ENCODE peak calls at places on chromosomes 16 and 17, in ten cellular contexts. One of them, this sample, is unnamed.

GRCh38 chr17:67411396-67411795 is 34.3 kb downstream of the PITPNC1 start:
- DNase-seq in activated T-helper 1 cell treated with Interleukin-2 at 50 U/mL for 16 hours: no peak
- DNase-seq in iris pigment epithelial cell: no peak
- DNase-seq in MV-4-11: peak
- DNase-seq in stimulated activated naive CD4-positive, alpha-beta T cell: no peak
- DNase-seq in GM06990: no peak
- DNase-seq in EL: no peak
- DNase-seq in lower leg skin: no peak
- DNase-seq in fibroblast of villous mesenchyme: no peak
- DNase-seq in skeletal muscle cell: no peak
- DNase-seq in this sample: no peak

GRCh38 chr17:57649731-57650484 is 95.2 kb downstream of the CCDC182 start:
- DNase-seq in activated T-helper 1 cell treated with Interleukin-2 at 50 U/mL for 16 hours: no peak
- DNase-seq in iris pigment epithelial cell: peak
- DNase-seq in MV-4-11: no peak
- DNase-seq in stimulated activated naive CD4-positive, alpha-beta T cell: no peak
- DNase-seq in GM06990: no peak
- DNase-seq in EL: peak
- DNase-seq in lower leg skin: no peak
- DNase-seq in fibroblast of villous mesenchyme: peak
- DNase-seq in skeletal muscle cell: no peak
- DNase-seq in this sample: peak

GRCh38 chr17:77210946-77211541 is 70.3 kb downstream of the SEC14L1 start:
- DNase-seq in activated T-helper 1 cell treated with Interleukin-2 at 50 U/mL for 16 hours: no peak
- DNase-seq in iris pigment epithelial cell: no peak
- DNase-seq in MV-4-11: no peak
- DNase-seq in stimulated activated naive CD4-positive, alpha-beta T cell: no peak
- DNase-seq in GM06990: no peak
- DNase-seq in EL: no peak
- DNase-seq in lower leg skin: no peak
- DNase-seq in fibroblast of villous mesenchyme: no peak
- DNase-seq in skeletal muscle cell: no peak
- DNase-seq in this sample: no peak

GRCh38 chr17:27259356-27259755 is 34.6 kb upstream of the WSB1 start:
- DNase-seq in activated T-helper 1 cell treated with Interleukin-2 at 50 U/mL for 16 hours: no peak
- DNase-seq in iris pigment epithelial cell: no peak
- DNase-seq in MV-4-11: peak
- DNase-seq in stimulated activated naive CD4-positive, alpha-beta T cell: no peak
- DNase-seq in GM06990: no peak
- DNase-seq in EL: no peak
- DNase-seq in lower leg skin: no peak
- DNase-seq in fibroblast of villous mesenchyme: no peak
- DNase-seq in skeletal muscle cell: no peak
- DNase-seq in this sample: no peak

GRCh38 chr16:71431991-71432390 is 9.9 kb downstream of the TLE7 start:
- DNase-seq in activated T-helper 1 cell treated with Interleukin-2 at 50 U/mL for 16 hours: no peak
- DNase-seq in iris pigment epithelial cell: no peak
- DNase-seq in MV-4-11: no peak
- DNase-seq in stimulated activated naive CD4-positive, alpha-beta T cell: no peak
- DNase-seq in GM06990: no peak
- DNase-seq in EL: no peak
- DNase-seq in lower leg skin: no peak
- DNase-seq in fibroblast of villous mesenchyme: no peak
- DNase-seq in skeletal muscle cell: no peak
- DNase-seq in this sample: no peak

GRCh38 chr17:14760212-14760611 is 459.3 kb downstream of the HS3ST3B1 start:
- DNase-seq in activated T-helper 1 cell treated with Interleukin-2 at 50 U/mL for 16 hours: no peak
- DNase-seq in iris pigment epithelial cell: no peak
- DNase-seq in MV-4-11: no peak
- DNase-seq in stimulated activated naive CD4-positive, alpha-beta T cell: no peak
- DNase-seq in GM06990: no peak
- DNase-seq in EL: no peak
- DNase-seq in lower leg skin: no peak
- DNase-seq in fibroblast of villous mesenchyme: no peak
- DNase-seq in skeletal muscle cell: no peak
- DNase-seq in this sample: no peak

GRCh38 chr17:81601525-81602120 is 35.3 kb downstream of the NPLOC4 start:
- DNase-seq in activated T-helper 1 cell treated with Interleukin-2 at 50 U/mL for 16 hours: peak
- DNase-seq in iris pigment epithelial cell: peak
- DNase-seq in MV-4-11: peak
- DNase-seq in stimulated activated naive CD4-positive, alpha-beta T cell: peak
- DNase-seq in GM06990: no peak
- DNase-seq in EL: peak
- DNase-seq in lower leg skin: peak
- DNase-seq in fibroblast of villous mesenchyme: peak
- DNase-seq in skeletal muscle cell: peak
- DNase-seq in this sample: peak

GRCh38 chr17:2068589-2069051 is 13.7 kb downstream of the HIC1 start:
- DNase-seq in activated T-helper 1 cell treated with Interleukin-2 at 50 U/mL for 16 hours: no peak
- DNase-seq in iris pigment epithelial cell: peak
- DNase-seq in MV-4-11: no peak
- DNase-seq in stimulated activated naive CD4-positive, alpha-beta T cell: no peak
- DNase-seq in GM06990: no peak
- DNase-seq in EL: peak
- DNase-seq in lower leg skin: no peak
- DNase-seq in fibroblast of villous mesenchyme: peak
- DNase-seq in skeletal muscle cell: no peak
- DNase-seq in this sample: no peak

GRCh38 chr17:37465058-37465616 is 24.6 kb upstream of the DUSP14 start:
- DNase-seq in activated T-helper 1 cell treated with Interleukin-2 at 50 U/mL for 16 hours: no peak
- DNase-seq in iris pigment epithelial cell: peak
- DNase-seq in MV-4-11: peak
- DNase-seq in stimulated activated naive CD4-positive, alpha-beta T cell: no peak
- DNase-seq in GM06990: no peak
- DNase-seq in EL: peak
- DNase-seq in lower leg skin: no peak
- DNase-seq in fibroblast of villous mesenchyme: peak
- DNase-seq in skeletal muscle cell: no peak
- DNase-seq in this sample: no peak

GRCh38 chr17:82118815-82119380 is 20.9 kb upstream of the FASN start:
- DNase-seq in activated T-helper 1 cell treated with Interleukin-2 at 50 U/mL for 16 hours: no peak
- DNase-seq in iris pigment epithelial cell: peak
- DNase-seq in MV-4-11: no peak
- DNase-seq in stimulated activated naive CD4-positive, alpha-beta T cell: no peak
- DNase-seq in GM06990: no peak
- DNase-seq in EL: no peak
- DNase-seq in lower leg skin: no peak
- DNase-seq in fibroblast of villous mesenchyme: peak
- DNase-seq in skeletal muscle cell: no peak
- DNase-seq in this sample: no peak

This sample was measured in H9.